ENCODE peak calls at places on chromosomes 5 and 9, in eight cellular contexts. V is naive B cell; U is GM20000; X is H9; T is stimulated activated CD4-positive, alpha-beta T cell treated with anti-CD3 and anti-CD28 coated beads, Interleukin-1b, Interleukin-23, amount 100 ng/mL, for 24 hours; B is HEK293T; Q is astrocyte of the hippocampus; I is ureter. N is an unnamed sample.

GRCh38 chr9:12708562-12709298 is 15.5 kb downstream of the TYRP1 start:
- DNase-seq in I (no peak), U (no peak), Q (peak), V (no peak), B (no peak), X (no peak), T (no peak), N (no peak)

GRCh38 chr9:78806492-78807160 is 509.7 kb downstream of the PSAT1 start:
- DNase-seq in B (no peak), V (no peak), X (no peak), U (no peak), Q (no peak), T (no peak), I (no peak), N (no peak)

GRCh38 chr5:155850411-155850810 is 476.6 kb upstream of the SGCD start:
- DNase-seq in T (no peak), I (no peak), U (no peak), B (no peak), X (no peak), Q (no peak), V (no peak), N (no peak)

GRCh38 chr5:99900302-99900811 is 634.8 kb upstream of the FAM174A start:
- DNase-seq in X (no peak), I (no peak), T (no peak), Q (peak), U (no peak), V (no peak), B (peak), N (no peak)

GRCh38 chr5:141649056-141649688 is 2.0 kb downstream of the FCHSD1 start:
- DNase-seq in I (no peak), V (no peak), Q (no peak), U (no peak), B (no peak), T (no peak), X (no peak), N (no peak)

GRCh38 chr9:126690431-126691051 is 76.8 kb downstream of the LMX1B start:
- DNase-seq in T (peak), U (peak), B (peak), I (no peak), X (peak), V (peak), Q (peak), N (peak)

GRCh38 chr9:135644631-135645218 is 5.4 kb upstream of the GLT6D1 start:
- DNase-seq in I (no peak), T (no peak), Q (no peak), U (no peak), B (no peak), V (no peak), X (peak), N (no peak)

GRCh38 chr9:124040935-124041816 is 29.6 kb downstream of the LHX2 start:
- DNase-seq in Q (peak), U (peak), V (peak), T (peak), I (no peak), X (peak), B (peak), N (peak)